ENCODE peak calls at places on chromosomes 13 and 19, in four cellular contexts. W is foreskin fibroblast; C is heart right ventricle; E is activated CD8-positive, alpha-beta memory T cell treated with anti-CD3 and anti-CD28 coated beads for 1 hour. J is an unnamed sample.

GRCh38 chr19:46068345-46069258 is 27.8 kb upstream of the IGFL4 start:
- DNase-seq in W (peak; percentile 92), C (no peak), E (no peak), J (no peak)

GRCh38 chr13:45267215-45267614 is 66.4 kb upstream of the KCTD4 start:
- DNase-seq in W (no peak), C (no peak), E (no peak), J (no peak)

GRCh38 chr13:114090476-114090875 is 41.9 kb downstream of the RASA3 start:
- DNase-seq in W (no peak), C (no peak), E (no peak), J (no peak)

GRCh38 chr19:29171525-29171924 is 41.4 kb downstream of the UQCRFS1 start:
- DNase-seq in W (no peak), C (no peak), E (no peak), J (no peak)

GRCh38 chr19:18789883-18790565 is 1.1 kb downstream of the COMP start:
- DNase-seq in W (no peak), C (no peak), E (no peak), J (no peak)

GRCh38 chr13:100528353-100528752 is 60.2 kb downstream of the GGACT start:
- DNase-seq in W (no peak), C (no peak), E (no peak), J (no peak)

GRCh38 chr19:42076375-42076944 is 494 bp downstream of the ZNF574 start:
- DNase-seq in W (no peak), C (peak; percentile 42), E (no peak), J (peak; percentile 67)

GRCh38 chr19:16386619-16387240 is 62.1 kb downstream of the KLF2 start:
- DNase-seq in W (peak; percentile 56), C (no peak), E (no peak), J (peak; percentile 53)

GRCh38 chr19:17385878-17386611 is 8.0 kb downstream of the CCDC194 start:
- DNase-seq in W (no peak), C (peak; percentile 72), E (no peak), J (peak; percentile 81)

GRCh38 chr19:532578-533484 is 1.3 kb downstream of the CDC34 start:
- DNase-seq in W (peak; percentile 49), C (peak; percentile 85), E (no peak), J (peak; percentile 92)

GRCh38 chr13:102847272-102848234 is 1.7 kb downstream of the ERCC5 start:
- DNase-seq in W (no peak), C (no peak), E (no peak), J (no peak)

GRCh38 chr13:33918199-33918932 is 100.4 kb downstream of the RFC3 start:
- DNase-seq in W (peak; percentile 90), C (no peak), E (no peak), J (no peak)

GRCh38 chr19:55600336-55601028 is 394 bp downstream of the ZNF524 start:
- DNase-seq in W (no peak), C (no peak), E (no peak), J (no peak)

GRCh38 chr13:22482496-22483000 is 698.2 kb upstream of the SGCG start:
- DNase-seq in W (no peak), C (no peak), E (no peak), J (no peak)

GRCh38 chr19:6250909-6251308 is 28.9 kb downstream of the MLLT1 start:
- DNase-seq in W (no peak), C (no peak), E (no peak), J (peak; percentile 41)

GRCh38 chr13:44471686-44472085 is 98.1 kb downstream of the SERP2 start:
- DNase-seq in W (peak; percentile 16), C (no peak), E (no peak), J (no peak)

GRCh38 chr13:113544071-113544891 is 40.3 kb upstream of the TFDP1 start:
- DNase-seq in W (no peak), C (no peak), E (no peak), J (no peak)

GRCh38 chr13:23087884-23088283 is 92.9 kb upstream of the SGCG start:
- DNase-seq in W (no peak), C (no peak), E (no peak), J (no peak)

GRCh38 chr19:4064551-4065260 is 2.0 kb downstream of the ZBTB7A start:
- DNase-seq in W (no peak), C (peak; percentile 63), E (no peak), J (peak; percentile 72)

GRCh38 chr13:99067160-99067985 is 89.5 kb upstream of the DOCK9 start:
- DNase-seq in W (peak; percentile 74), C (no peak), E (no peak), J (no peak)

GRCh38 chr13:110541526-110541920 is 20.0 kb downstream of the RAB20 start:
- DNase-seq in W (no peak), C (no peak), E (no peak), J (no peak)

GRCh38 chr19:38685666-38686529 is 38.4 kb downstream of the ACTN4 start:
- DNase-seq in W (no peak), C (no peak), E (no peak), J (no peak)

GRCh38 chr19:4984448-4984990 is 15.6 kb downstream of the KDM4B start:
- DNase-seq in W (no peak), C (no peak), E (no peak), J (no peak)

GRCh38 chr19:29495091-29495490 is 30.7 kb upstream of the VSTM2B start:
- DNase-seq in W (no peak), C (no peak), E (no peak), J (no peak)

GRCh38 chr13:94028234-94029145 is 451.0 kb downstream of the DCT start:
- DNase-seq in W (no peak), C (no peak), E (no peak), J (no peak)

GRCh38 chr13:20412761-20413355 is 112.8 kb downstream of the CRYL1 start:
- DNase-seq in W (peak; percentile 20), C (no peak), E (no peak), J (no peak)

GRCh38 chr19:17404015-17404414 is 1.4 kb downstream of the BST2 start:
- DNase-seq in W (no peak), C (no peak), E (no peak), J (no peak)

GRCh38 chr13:110782185-110782584 is 68.7 kb downstream of the ING1 start:
- DNase-seq in W (no peak), C (no peak), E (no peak), J (no peak)

GRCh38 chr13:79451500-79451962 is 29.4 kb upstream of the NDFIP2 start:
- DNase-seq in W (peak; percentile 95), C (no peak), E (peak; percentile 76), J (no peak)

GRCh38 chr13:35891973-35892441 is 239.2 kb downstream of the DCLK1 start:
- DNase-seq in W (no peak), C (no peak), E (no peak), J (no peak)

J was measured in Right ventricle myocardium superior.